ENCODE peak calls at places on chromosomes 16 and 17, in six cellular contexts. S is HTR-8/SVneo, I is nephron progenitor cell, N is heart left ventricle, A is kidney tubule cell, G is HEK293T. E is an unnamed sample.

GRCh38 chr17:67336859-67337258 is 29.5 kb downstream of the PSMD12 start:
- DNase-seq in G (no peak), N (no peak), A (no peak), I (no peak), S (no peak), E (no peak)

GRCh38 chr16:11238272-11239202 is 17.5 kb downstream of the SOCS1 start:
- DNase-seq in I (no peak), G (no peak), S (no peak), A (no peak), N (no peak), E (peak)

GRCh38 chr17:63178530-63178929 is 212.5 kb downstream of the TANC2 start:
- DNase-seq in S (no peak), A (no peak), N (no peak), G (no peak), I (no peak), E (no peak)

GRCh38 chr17:40443196-40443987 is at the start of gene IGFBP4:
- DNase-seq in N (peak), I (peak), S (peak), G (peak), A (peak), E (peak)

GRCh38 chr16:78102865-78103264 is 3.4 kb downstream of the WWOX start:
- DNase-seq in N (no peak), S (no peak), G (no peak), A (no peak), I (no peak), E (no peak)

GRCh38 chr17:32100971-32101631 is 41.2 kb upstream of the RHOT1 start:
- DNase-seq in G (no peak), I (no peak), A (no peak), N (no peak), S (no peak), E (no peak)

GRCh38 chr16:69397821-69398521 is 12.2 kb upstream of the TERF2 start:
- DNase-seq in I (peak), G (peak), N (peak), S (peak), A (peak), E (peak)

GRCh38 chr16:19885456-19886060 is 910 bp upstream of the GPRC5B start:
- DNase-seq in A (no peak), S (no peak), N (peak), I (peak), G (no peak), E (no peak)

GRCh38 chr17:56172517-56172982 is 19.3 kb downstream of the ANKFN1 start:
- DNase-seq in I (no peak), A (no peak), N (peak), G (no peak), S (no peak), E (no peak)

GRCh38 chr17:35918665-35919064 is 11.9 kb downstream of the RDM1 start:
- DNase-seq in I (no peak), G (no peak), N (no peak), S (no peak), A (no peak), E (no peak)

GRCh38 chr17:81035389-81036127 is 607 bp downstream of the BAIAP2 start:
- DNase-seq in A (peak), I (peak), S (no peak), G (no peak), N (peak), E (peak)

GRCh38 chr16:28291651-28292626 is at the start of gene SBK1:
- DNase-seq in N (peak), I (peak), A (peak), G (peak), S (peak), E (peak)

GRCh38 chr17:4579678-4580077 is 4.7 kb upstream of the SMTNL2 start:
- DNase-seq in A (no peak), G (no peak), N (no peak), I (no peak), S (no peak), E (no peak)

GRCh38 chr17:9825751-9826150 is at the start of gene GLP2R:
- DNase-seq in G (no peak), S (no peak), N (no peak), A (no peak), I (no peak), E (no peak)

GRCh38 chr17:47004906-47005305 is 25.9 kb upstream of the RPRML start:
- DNase-seq in N (no peak), A (no peak), G (no peak), S (no peak), I (no peak), E (no peak)

GRCh38 chr17:80270836-80271235 is 10.2 kb downstream of the RNF213 start:
- DNase-seq in N (no peak), I (peak), S (peak), A (no peak), G (peak), E (peak)

GRCh38 chr16:84735846-84736586 is 36.2 kb downstream of the USP10 start:
- DNase-seq in A (no peak), S (no peak), N (peak), I (no peak), G (no peak), E (no peak)

GRCh38 chr17:34146440-34147043 is 108.5 kb upstream of the CCL2 start:
- DNase-seq in N (peak), S (no peak), A (peak), G (peak), I (peak), E (peak)

GRCh38 chr17:17940451-17940911 is 31.7 kb downstream of the TOM1L2 start:
- DNase-seq in I (no peak), A (peak), G (no peak), N (no peak), S (peak), E (peak)

GRCh38 chr17:74569392-74570003 is 2.2 kb upstream of the CD300H start:
- DNase-seq in I (no peak), G (no peak), N (peak), S (peak), A (peak), E (no peak)

GRCh38 chr17:49414622-49415350 is at the start of gene PHB1:
- DNase-seq in G (peak), N (peak), I (peak), S (peak), A (peak), E (peak)

GRCh38 chr17:66523378-66524174 is 221.2 kb downstream of the PRKCA start:
- DNase-seq in N (no peak), I (no peak), A (no peak), S (no peak), G (no peak), E (no peak)

GRCh38 chr17:56817066-56817465 is 16.7 kb downstream of the C17orf67 start:
- DNase-seq in G (no peak), N (no peak), A (no peak), S (no peak), I (no peak), E (no peak)

GRCh38 chr17:81636505-81637288 is at the start of the genes NPLOC4 and TSPAN10:
- DNase-seq in I (peak), S (peak), G (peak), N (peak), A (peak), E (peak)

GRCh38 chr16:17027488-17028129 is 443.2 kb downstream of the XYLT1 start:
- DNase-seq in G (no peak), S (no peak), A (no peak), I (no peak), N (no peak), E (no peak)

GRCh38 chr17:62064791-62065563 is at the start of gene MED13:
- DNase-seq in S (peak), A (peak), I (peak), G (peak), N (peak), E (peak)

GRCh38 chr16:85129846-85130706 is 17.8 kb upstream of the CIBAR2 start:
- DNase-seq in G (no peak), I (no peak), S (no peak), A (no peak), N (no peak), E (no peak)

GRCh38 chr16:73846292-73846849 is 450.2 kb upstream of the PSMD7 start:
- DNase-seq in N (no peak), G (peak), A (no peak), I (peak), S (no peak), E (peak)

GRCh38 chr17:78416311-78416711 is 37.9 kb downstream of the PGS1 start:
- DNase-seq in S (no peak), N (no peak), I (no peak), A (no peak), G (no peak), E (no peak)

GRCh38 chr16:27291106-27291505 is 22.5 kb upstream of the NSMCE1 start:
- DNase-seq in S (no peak), A (no peak), I (no peak), G (no peak), N (no peak), E (no peak)

GRCh38 chr17:36534117-36534880 is at the start of gene MYO19:
- DNase-seq in G (peak), S (peak), A (peak), N (peak), I (peak), E (peak)

GRCh38 chr16:88196471-88197400 is 186.0 kb upstream of the ZNF469 start:
- DNase-seq in A (peak), S (no peak), G (no peak), N (no peak), I (no peak), E (no peak)

GRCh38 chr17:55267777-55268648 is 3.3 kb downstream of the HLF start:
- DNase-seq in A (no peak), N (no peak), S (no peak), G (no peak), I (no peak), E (no peak)

GRCh38 chr16:29702307-29702706 is 23.3 kb downstream of the QPRT start:
- DNase-seq in G (no peak), I (no peak), S (no peak), A (no peak), N (no peak), E (no peak)

GRCh38 chr16:10206215-10206614 is 24.0 kb upstream of the GRIN2A start:
- DNase-seq in N (no peak), S (no peak), A (peak), G (no peak), I (no peak), E (no peak)

GRCh38 chr16:18932243-18932997 is 6.2 kb upstream of the SMG1 start:
- DNase-seq in N (no peak), I (no peak), G (no peak), A (peak), S (no peak), E (no peak)

GRCh38 chr16:72311426-72311825 is 139.5 kb upstream of the PMFBP1 start:
- DNase-seq in A (peak), I (no peak), N (no peak), G (no peak), S (no peak), E (no peak)

GRCh38 chr16:75272097-75272548 is 20.7 kb upstream of the BCAR1 start:
- DNase-seq in N (no peak), I (peak), A (no peak), G (no peak), S (no peak), E (no peak)

E was measured in iPS-NIHi11.